ENCODE peak calls at places on chromosomes 12 and 14, in five cellular contexts. A, I, S, G and K are unnamed samples.

GRCh38 chr14:54349713-54350112 is 47.1 kb upstream of the CDKN3 start:
- DNase-seq in I (no peak), G (no peak), A (no peak), S (no peak), K (no peak)

GRCh38 chr12:93825501-93825888 is 148.3 kb downstream of the CRADD start:
- DNase-seq in I (no peak), A (no peak), S (no peak), G (no peak), K (no peak)

GRCh38 chr14:54567224-54567633 is 301 bp downstream of the SAMD4A start:
- DNase-seq in S (peak), A (no peak), I (peak), G (peak), K (no peak)

GRCh38 chr14:105168496-105168978 is at the start of gene JAG2:
- DNase-seq in A (peak), S (peak), G (no peak), I (peak), K (no peak)

GRCh38 chr12:19529933-19530630 is 90.8 kb downstream of the AEBP2 start:
- DNase-seq in I (no peak), A (no peak), S (no peak), G (no peak), K (no peak)

GRCh38 chr14:56247495-56248087 is 129.4 kb downstream of the PELI2 start:
- DNase-seq in A (no peak), G (no peak), S (no peak), I (no peak), K (peak)

GRCh38 chr12:114339626-114340025 is 66.3 kb downstream of the TBX5 start:
- DNase-seq in S (no peak), A (no peak), I (no peak), G (no peak), K (no peak)

GRCh38 chr14:95256011-95256775 is 63.5 kb downstream of the CLMN start:
- DNase-seq in G (no peak), A (no peak), I (peak), S (no peak), K (no peak)